ENCODE peak calls at places on chromosomes 3 and 15, in ten cellular contexts. A is left cardiac atrium; X is GM04504; D is midbrain; J is NCI-H2029; O is hepatic stellate cell; I is RWPE1; M is H4; K is RPMI8226; R is stimulated activated CD8-positive, alpha-beta memory T cell treated with anti-CD3 and anti-CD28 coated beads, Interleukin-7, amount 100 ng/mL, for 4 hours. E is an unnamed sample.

GRCh38 chr15:64009798-64010241 is 36.5 kb downstream of the DAPK2 start:
- DNase-seq in A (no peak), X (no peak), D (no peak), J (no peak), O (no peak), I (peak; percentile 58), M (peak; percentile 75), K (no peak), R (peak; percentile 19), E (peak; percentile 20)

GRCh38 chr15:66155065-66155464 is 98.5 kb downstream of the MEGF11 start:
- DNase-seq in A (no peak), X (no peak), D (no peak), J (no peak), O (no peak), I (no peak), M (no peak), K (no peak), R (no peak), E (no peak)

GRCh38 chr3:120908030-120908802 is at the start of gene STXBP5L:
- DNase-seq in A (peak; percentile 82), X (peak; percentile 19), D (peak; percentile 75), J (peak; percentile 97), O (peak; percentile 11), I (peak; percentile 60), M (peak; percentile 73), K (peak; percentile 88), R (no peak), E (peak; percentile 4)

GRCh38 chr3:163266731-163267130 is 1770.1 kb downstream of the OTOL1 start:
- DNase-seq in A (no peak), X (no peak), D (no peak), J (no peak), O (no peak), I (no peak), M (no peak), K (no peak), R (no peak), E (no peak)

GRCh38 chr15:51758645-51759044 is 7.2 kb downstream of the TMOD2 start:
- DNase-seq in A (peak; percentile 55), X (peak; percentile 63), D (peak; percentile 25), J (no peak), O (peak; percentile 74), I (no peak), M (no peak), K (no peak), R (no peak), E (no peak)

GRCh38 chr3:187669675-187670504 is at the start of gene SST:
- DNase-seq in A (peak; percentile 57), X (no peak), D (no peak), J (no peak), O (peak; percentile 16), I (peak; percentile 46), M (peak; percentile 29), K (peak; percentile 29), R (no peak), E (no peak)

GRCh38 chr3:134355416-134355815 is 18.8 kb downstream of the AMOTL2 start:
- DNase-seq in A (peak; percentile 5), X (no peak), D (no peak), J (no peak), O (no peak), I (no peak), M (no peak), K (no peak), R (no peak), E (no peak)

GRCh38 chr15:47743886-47744285 is 26.6 kb downstream of the SEMA6D start:
- DNase-seq in A (no peak), X (no peak), D (no peak), J (no peak), O (no peak), I (no peak), M (no peak), K (no peak), R (no peak), E (no peak)

GRCh38 chr15:30929982-30930381 is 26.3 kb downstream of the FAN1 start:
- DNase-seq in A (no peak), X (no peak), D (no peak), J (no peak), O (no peak), I (no peak), M (no peak), K (no peak), R (no peak), E (no peak)

GRCh38 chr3:115713247-115713646 is 89.9 kb downstream of the GAP43 start:
- DNase-seq in A (no peak), X (no peak), D (no peak), J (peak; percentile 72), O (no peak), I (no peak), M (no peak), K (no peak), R (no peak), E (no peak)

GRCh38 chr3:28840976-28841376 is 439.9 kb upstream of the RBMS3 start:
- DNase-seq in A (no peak), X (no peak), D (no peak), J (no peak), O (no peak), I (no peak), M (no peak), K (no peak), R (no peak), E (no peak)

GRCh38 chr3:60316121-60316783 is 935.0 kb downstream of the FHIT start:
- DNase-seq in A (no peak), X (peak; percentile 53), D (no peak), J (no peak), O (no peak), I (no peak), M (peak; percentile 9), K (no peak), R (no peak), E (no peak)